ENCODE peak calls at places on chromosomes 1 and 21, in seven cellular contexts. H is Peyer's patch, Y is prostate gland, W is fibroblast of pulmonary artery, Q is tibial nerve, T is upper lobe of right lung, Z is epithelial cell of proximal tubule. O is an unnamed sample.

GRCh38 chr1:246907472-246907871 is 24.3 kb downstream of the AHCTF1 start:
- DNase-seq in H (no peak), Y (peak; percentile 14), W (peak; percentile 79), Q (peak; percentile 22), T (no peak), Z (peak; percentile 29), O (no peak)

GRCh38 chr1:72439036-72439435 is 156.7 kb upstream of the NEGR1 start:
- DNase-seq in H (no peak), Y (no peak), W (peak; percentile 35), Q (no peak), T (no peak), Z (no peak), O (no peak)

GRCh38 chr1:29245876-29246275 is 9.6 kb downstream of the PTPRU start:
- DNase-seq in H (no peak), Y (no peak), W (peak; percentile 67), Q (no peak), T (no peak), Z (no peak), O (no peak)

GRCh38 chr1:53061859-53062714 is at the start of gene PODN:
- DNase-seq in H (peak; percentile 49), Y (no peak), W (peak; percentile 38), Q (peak; percentile 63), T (peak; percentile 70), Z (no peak), O (no peak)

GRCh38 chr1:212477680-212478466 is 45.2 kb downstream of the NENF start:
- DNase-seq in H (peak; percentile 63), Y (no peak), W (no peak), Q (no peak), T (peak; percentile 28), Z (no peak), O (no peak)

GRCh38 chr1:12179111-12179519 is 12.3 kb downstream of the TNFRSF1B start:
- DNase-seq in H (no peak), Y (no peak), W (peak; percentile 61), Q (no peak), T (no peak), Z (no peak), O (no peak)

GRCh38 chr21:37551406-37552355 is 185.1 kb downstream of the DYRK1A start:
- DNase-seq in H (no peak), Y (no peak), W (peak; percentile 79), Q (no peak), T (no peak), Z (no peak), O (no peak)

GRCh38 chr1:2815551-2815950 is 14.1 kb upstream of the TTC34 start:
- DNase-seq in H (no peak), Y (no peak), W (no peak), Q (no peak), T (no peak), Z (no peak), O (no peak)

GRCh38 chr1:165073402-165074007 is 283.0 kb downstream of the LMX1A start:
- DNase-seq in H (no peak), Y (peak; percentile 19), W (peak; percentile 70), Q (no peak), T (no peak), Z (no peak), O (peak; percentile 39)

DNA sequence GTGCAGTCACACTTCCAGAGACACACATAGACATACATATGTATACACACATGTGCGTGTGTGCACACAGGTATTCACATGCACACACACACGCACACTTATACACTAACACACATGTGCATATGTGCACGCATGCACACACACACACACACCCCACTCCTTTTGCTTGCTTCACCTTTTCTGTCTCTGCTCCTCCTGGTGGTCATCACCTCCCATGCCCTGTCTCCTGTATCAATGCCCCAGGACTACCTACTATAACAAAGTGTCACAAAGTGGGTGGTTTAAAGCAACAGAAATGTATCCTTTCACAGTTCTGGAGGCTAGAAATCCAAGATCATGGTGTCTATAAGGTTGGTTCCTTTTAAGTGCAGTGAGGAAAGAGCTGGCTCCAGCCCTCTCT is 27.4 kb downstream of the ETS2 start:
- DNase-seq in H (no peak), Y (no peak), W (no peak), Q (no peak), T (no peak), Z (no peak), O (no peak)
- TF ChIP-seq CTCF in H (no peak), Y (no peak), W (peak; percentile 12), Q (no peak), T (no peak), Z (peak; percentile 35), O (no peak)

DNA sequence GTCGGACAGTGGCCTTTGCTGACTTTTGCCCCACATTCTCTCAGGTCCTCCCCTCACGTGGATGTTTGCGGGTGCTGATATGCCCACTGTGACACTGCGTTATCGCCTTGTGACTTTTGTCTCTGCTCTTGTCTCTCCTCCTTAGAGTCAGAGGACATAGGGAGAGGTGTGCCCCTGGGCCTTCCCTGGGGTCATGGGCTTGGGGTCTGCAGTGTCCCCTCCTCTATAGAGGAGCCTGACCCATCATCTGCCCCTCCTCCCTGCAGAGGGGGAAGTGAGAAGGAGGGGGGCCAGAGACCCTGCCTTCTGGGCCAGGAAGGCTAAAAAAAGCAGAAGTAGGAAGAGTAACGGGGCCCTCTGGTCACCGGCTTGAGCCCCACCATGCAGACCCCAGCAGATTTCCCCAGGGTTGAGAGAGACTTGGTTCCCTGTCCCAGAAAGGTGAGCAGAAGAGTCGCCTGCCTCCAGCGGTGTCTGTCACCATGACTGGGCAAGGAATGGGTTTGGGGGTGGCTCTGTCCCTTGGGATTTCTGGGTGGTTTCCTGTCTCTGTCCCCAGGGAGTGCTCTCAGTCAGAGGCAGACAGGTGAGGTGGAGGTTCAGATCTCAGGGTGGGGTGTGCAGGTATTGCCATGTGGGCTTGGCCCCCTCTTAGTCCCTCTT is 13.4 kb downstream of the RPS6KA1 start:
- DNase-seq in H (no peak), Y (no peak), W (no peak), Q (no peak), T (no peak), Z (no peak), O (no peak)
- H3K4me3 ChIP-seq in H (peak overlapping the region; percentile 9), Y (peak overlapping the region; percentile 1), W (no peak overlapping the region), Q (no peak overlapping the region), T (peak overlapping the region; percentile 35), Z (no peak overlapping the region), O (no peak overlapping the region)

GRCh38 chr1:110829955-110830553 is 42.9 kb upstream of the CD53 start:
- DNase-seq in H (no peak), Y (no peak), W (peak; percentile 25), Q (no peak), T (no peak), Z (peak; percentile 1), O (peak; percentile 11)
- TF ChIP-seq CTCF in H (peak; percentile 59), Y (no peak), W (peak; percentile 82), Q (no peak), T (peak; percentile 70), Z (peak; percentile 84), O (peak; percentile 79)

DNA sequence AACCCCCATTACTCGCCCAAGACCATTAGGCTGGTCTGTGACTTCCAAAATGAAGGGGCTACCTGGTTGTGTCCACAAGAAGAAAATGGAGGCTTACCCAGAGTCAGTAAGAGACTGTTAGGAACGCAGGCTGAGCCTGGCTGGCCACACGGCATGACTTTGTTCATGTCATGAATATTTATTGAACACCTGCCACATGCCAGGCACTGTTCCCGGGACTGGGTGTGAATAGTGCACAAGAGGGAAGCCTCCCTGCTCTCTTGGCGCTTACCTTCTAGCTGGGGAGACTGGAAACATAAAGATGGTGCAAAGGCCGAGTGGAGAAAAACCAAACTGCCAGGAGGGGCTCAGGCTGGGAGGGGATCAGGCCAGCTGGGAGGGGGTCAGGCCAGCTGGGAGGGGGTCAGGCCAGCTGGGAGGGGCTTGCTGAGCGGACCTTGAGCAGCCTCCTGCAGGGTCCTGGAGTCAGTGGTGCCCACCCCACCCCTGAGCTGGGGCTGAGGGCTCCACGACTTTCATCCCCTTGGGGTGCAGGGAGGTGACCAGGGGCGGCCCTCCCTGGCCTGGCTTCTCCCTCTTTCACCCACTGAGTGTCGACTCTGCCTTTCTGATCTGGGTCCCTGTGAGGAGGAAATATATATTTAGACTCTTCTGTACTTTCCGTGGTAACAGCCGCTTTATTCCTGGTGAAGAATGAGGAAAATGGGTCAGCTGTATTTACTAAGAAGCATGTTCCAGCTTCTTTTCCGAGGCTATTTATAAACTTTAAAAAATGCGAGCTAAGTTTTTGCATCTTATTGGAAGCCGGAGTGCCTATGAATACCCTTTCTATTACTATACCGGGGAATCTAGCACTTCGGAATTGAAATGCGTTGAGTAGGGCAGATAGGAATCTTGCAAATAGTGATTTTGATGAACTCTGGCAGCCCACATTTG is 139.0 kb downstream of the CAMTA1 start:
- DNase-seq in H (no peak), Y (no peak), W (no peak), Q (no peak), T (no peak), Z (no peak), O (no peak)
- H3K4me3 ChIP-seq in H (no peak overlapping the region), Y (no peak overlapping the region), W (no peak overlapping the region), Q (no peak overlapping the region), T (no peak overlapping the region), Z (no peak overlapping the region), O (no peak overlapping the region)

DNA sequence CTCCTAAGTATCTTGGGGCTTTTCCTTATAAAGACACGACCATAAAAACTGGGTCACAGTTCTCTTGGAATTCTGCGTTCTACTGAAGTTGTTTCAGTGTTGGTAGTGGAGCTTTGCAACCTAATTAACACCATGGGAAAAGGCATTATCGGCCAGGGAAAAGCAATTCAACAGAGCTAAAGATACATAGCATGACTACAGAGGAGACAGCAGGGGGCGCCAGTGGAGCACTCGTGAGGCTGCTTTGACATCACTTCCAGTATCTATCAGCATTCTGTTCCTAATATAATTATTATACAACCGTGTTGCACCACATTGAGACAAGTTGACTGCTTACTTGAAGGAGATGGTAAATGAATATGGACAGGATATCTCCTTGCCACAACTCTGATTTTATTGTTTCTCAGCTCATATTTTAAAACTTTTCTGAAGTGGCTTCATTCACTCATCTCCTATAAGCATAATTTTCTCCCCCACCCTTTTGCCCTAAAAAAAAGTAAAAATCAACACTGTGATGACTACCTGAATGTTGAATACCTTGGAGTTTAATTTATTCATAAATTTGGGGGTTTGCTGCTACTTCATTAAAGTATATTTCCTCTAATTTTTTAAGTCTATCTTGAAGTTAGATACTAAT is 39.4 kb downstream of the ZP4 start:
- DNase-seq in H (peak; percentile 53), Y (no peak), W (peak; percentile 38), Q (no peak), T (no peak), Z (no peak), O (no peak)
- TF ChIP-seq CTCF in H (peak; percentile 48), Y (no peak), W (peak; percentile 43), Q (no peak), T (peak; percentile 47), Z (peak; percentile 97), O (peak; percentile 82)

DNA sequence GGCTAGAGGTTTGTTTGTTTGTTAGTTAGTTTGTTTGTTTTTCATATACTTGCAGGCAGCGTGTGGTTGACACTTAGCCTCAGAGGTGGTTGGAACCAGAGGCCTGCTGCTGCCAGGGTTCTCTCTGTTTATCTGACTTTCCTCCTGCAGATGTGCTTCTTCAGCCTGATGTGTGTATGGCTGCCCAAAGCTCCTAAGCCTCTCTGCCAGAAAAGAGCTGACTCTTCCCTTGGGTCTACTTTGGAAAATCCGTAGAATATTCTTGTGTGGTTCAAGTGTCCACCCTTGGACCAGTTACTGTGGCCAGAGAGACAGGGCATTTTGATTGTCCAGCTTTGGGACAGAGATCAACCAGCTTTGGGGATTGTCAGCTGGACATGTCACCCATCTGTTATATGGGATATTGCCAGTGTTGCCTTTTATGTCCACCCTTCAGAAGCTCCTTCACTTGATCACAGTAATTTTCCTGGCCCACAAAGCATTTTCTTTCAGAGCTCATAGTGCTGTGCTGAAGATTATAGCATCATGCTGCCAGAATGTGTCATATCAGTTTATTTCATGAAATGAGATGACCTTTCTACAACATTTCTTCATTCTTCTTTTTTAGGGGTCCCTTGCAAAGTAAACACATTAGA is 126.2 kb upstream of the L1TD1 start:
- DNase-seq in H (no peak), Y (no peak), W (no peak), Q (no peak), T (no peak), Z (no peak), O (no peak)
- H3K4me3 ChIP-seq in H (no peak overlapping the region), Y (no peak overlapping the region), W (no peak overlapping the region), Q (no peak overlapping the region), T (no peak overlapping the region), Z (no peak overlapping the region), O (no peak overlapping the region)

O was measured in LNCaP clone FGC.